ENCODE peak calls at places on chromosomes 13 and 19, in four cellular contexts. One of them, this sample, is unnamed.

GRCh38 chr19:32201661-32202060 is 143.7 kb upstream of the ZNF507 start:
- DNase-seq in fibroblast of lung: no peak
- DNase-seq in IMR-90: no peak
- DNase-seq in GM23248: no peak
- DNase-seq in this sample: peak; percentile 32

GRCh38 chr13:23956106-23956505 is 58.8 kb upstream of the C1QTNF9B start:
- DNase-seq in IMR-90: peak; percentile 55
- DNase-seq in GM23248: peak; percentile 77
- DNase-seq in fibroblast of lung: peak; percentile 85
- DNase-seq in this sample: no peak

GRCh38 chr13:99307648-99308339 is 595 bp upstream of the GPR183 start:
- DNase-seq in GM23248: peak; percentile 91
- DNase-seq in IMR-90: peak; percentile 83
- DNase-seq in fibroblast of lung: peak; percentile 90
- DNase-seq in this sample: peak; percentile 97

GRCh38 chr13:27857271-27857670 is 62.5 kb upstream of the PDX1 start:
- DNase-seq in IMR-90: no peak
- DNase-seq in GM23248: no peak
- DNase-seq in fibroblast of lung: no peak
- DNase-seq in this sample: no peak

GRCh38 chr13:106530209-106530906 is 5.1 kb downstream of the EFNB2 start:
- DNase-seq in GM23248: no peak
- DNase-seq in fibroblast of lung: no peak
- DNase-seq in IMR-90: no peak
- DNase-seq in this sample: no peak

GRCh38 chr13:109843695-109844094 is 57.3 kb upstream of the IRS2 start:
- DNase-seq in IMR-90: no peak
- DNase-seq in fibroblast of lung: no peak
- DNase-seq in GM23248: no peak
- DNase-seq in this sample: no peak

GRCh38 chr13:106755542-106755941 is 187.6 kb upstream of the ARGLU1 start:
- DNase-seq in GM23248: no peak
- DNase-seq in fibroblast of lung: no peak
- DNase-seq in IMR-90: no peak
- DNase-seq in this sample: no peak

GRCh38 chr13:70407486-70407885 is 299.2 kb upstream of the KLHL1 start:
- DNase-seq in IMR-90: no peak
- DNase-seq in GM23248: no peak
- DNase-seq in fibroblast of lung: peak; percentile 1
- DNase-seq in this sample: no peak

GRCh38 chr13:109881961-109882558 is 95.7 kb upstream of the IRS2 start:
- DNase-seq in GM23248: no peak
- DNase-seq in fibroblast of lung: no peak
- DNase-seq in IMR-90: no peak
- DNase-seq in this sample: peak; percentile 67

GRCh38 chr13:51811920-51812328 is 8.0 kb upstream of the DHRS12 start:
- DNase-seq in IMR-90: no peak
- DNase-seq in GM23248: no peak
- DNase-seq in fibroblast of lung: no peak
- DNase-seq in this sample: no peak

GRCh38 chr13:111874981-111875380 is 192.0 kb upstream of the SOX1 start:
- DNase-seq in GM23248: no peak
- DNase-seq in fibroblast of lung: no peak
- DNase-seq in IMR-90: no peak
- DNase-seq in this sample: peak; percentile 33

GRCh38 chr13:26061947-26062346 is 10.1 kb upstream of the SHISA2 start:
- DNase-seq in fibroblast of lung: peak; percentile 93
- DNase-seq in GM23248: peak; percentile 88
- DNase-seq in IMR-90: peak; percentile 61
- DNase-seq in this sample: peak; percentile 53

GRCh38 chr19:10346509-10346908 is 7.1 kb upstream of the ICAM3 start:
- DNase-seq in IMR-90: peak; percentile 25
- DNase-seq in GM23248: peak; percentile 47
- DNase-seq in fibroblast of lung: no peak
- DNase-seq in this sample: no peak

GRCh38 chr13:32917504-32917903 is 98.7 kb upstream of the KL start:
- DNase-seq in GM23248: peak; percentile 41
- DNase-seq in IMR-90: peak; percentile 32
- DNase-seq in fibroblast of lung: peak; percentile 66
- DNase-seq in this sample: no peak

GRCh38 chr13:107713314-107713713 is 502.0 kb downstream of the LIG4 start:
- DNase-seq in fibroblast of lung: peak; percentile 18
- DNase-seq in GM23248: peak; percentile 32
- DNase-seq in IMR-90: no peak
- DNase-seq in this sample: no peak

GRCh38 chr19:2695288-2695866 is 7.1 kb downstream of the GNG7 start:
- DNase-seq in IMR-90: no peak
- DNase-seq in fibroblast of lung: no peak
- DNase-seq in GM23248: no peak
- DNase-seq in this sample: no peak

GRCh38 chr13:105442941-105443340 is 1092.5 kb downstream of the EFNB2 start:
- DNase-seq in IMR-90: peak; percentile 100
- DNase-seq in fibroblast of lung: peak; percentile 99
- DNase-seq in GM23248: peak; percentile 40
- DNase-seq in this sample: no peak

GRCh38 chr19:38580080-38580479 is 37.7 kb downstream of the MAP4K1 start:
- DNase-seq in fibroblast of lung: no peak
- DNase-seq in GM23248: no peak
- DNase-seq in IMR-90: no peak
- DNase-seq in this sample: no peak

GRCh38 chr19:45275370-45275971 is 24.4 kb downstream of the MARK4 start:
- DNase-seq in fibroblast of lung: no peak
- DNase-seq in IMR-90: peak; percentile 46
- DNase-seq in GM23248: no peak
- DNase-seq in this sample: no peak

GRCh38 chr19:49932731-49933131 is 3.4 kb upstream of the NUP62 start:
- DNase-seq in IMR-90: no peak
- DNase-seq in GM23248: no peak
- DNase-seq in fibroblast of lung: no peak
- DNase-seq in this sample: no peak

DNA sequence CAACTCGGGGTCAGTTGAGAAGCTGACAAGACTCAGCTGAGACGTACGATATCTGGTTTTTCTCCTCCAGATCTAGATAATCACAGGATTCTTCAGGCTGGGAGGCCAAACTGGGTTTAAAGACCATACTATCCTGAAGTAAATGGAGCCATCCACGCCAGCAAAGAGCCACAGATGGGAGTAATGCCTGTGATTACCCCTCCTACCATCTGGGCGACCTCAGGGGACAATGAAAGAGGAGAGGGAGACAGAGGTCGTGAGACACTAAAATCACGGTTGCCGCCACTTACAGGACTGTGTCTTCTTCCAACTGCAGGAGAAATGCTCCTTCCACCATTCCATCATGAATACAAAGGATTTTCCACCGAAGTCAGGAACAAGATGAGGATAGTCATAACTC is 3.1 kb upstream of the NLRP13 start:
- DNase-seq in fibroblast of lung: no peak
- DNase-seq in GM23248: no peak
- DNase-seq in IMR-90: no peak
- DNase-seq in this sample: no peak
- H3K27me3 ChIP-seq in fibroblast of lung: no peaks in the 10 kb centered on the region
- H3K27me3 ChIP-seq in GM23248: no peaks in the 10 kb centered on the region
- H3K27me3 ChIP-seq in IMR-90: no peaks in the 10 kb centered on the region
- H3K27me3 ChIP-seq in this sample: no peaks in the 10 kb centered on the region

GRCh38 chr13:113782472-113782871 is 23.4 kb downstream of the TMEM255B start:
- DNase-seq in fibroblast of lung: no peak
- DNase-seq in IMR-90: no peak
- DNase-seq in GM23248: no peak
- DNase-seq in this sample: no peak
- H3K4me1 ChIP-seq in fibroblast of lung: peaks cover 4% of the 10 kb centered on the region
- H3K4me1 ChIP-seq in IMR-90: peaks cover 3% of the 10 kb centered on the region
- H3K4me1 ChIP-seq in GM23248: peaks cover 13% of the 10 kb centered on the region
- H3K4me1 ChIP-seq in this sample: peaks cover 19% of the 10 kb centered on the region

GRCh38 chr19:1465191-1466016 is 13.6 kb downstream of the C19orf25 start:
- DNase-seq in GM23248: no peak
- DNase-seq in IMR-90: peak; percentile 36
- DNase-seq in fibroblast of lung: no peak
- DNase-seq in this sample: no peak
- H3K27me3 ChIP-seq in GM23248: no peaks in the 10 kb centered on the region
- H3K27me3 ChIP-seq in IMR-90: peaks cover 45% of the 10 kb centered on the region
- H3K27me3 ChIP-seq in fibroblast of lung: peaks cover 30% of the 10 kb centered on the region
- H3K27me3 ChIP-seq in this sample: peaks cover 37% of the 10 kb centered on the region

DNA sequence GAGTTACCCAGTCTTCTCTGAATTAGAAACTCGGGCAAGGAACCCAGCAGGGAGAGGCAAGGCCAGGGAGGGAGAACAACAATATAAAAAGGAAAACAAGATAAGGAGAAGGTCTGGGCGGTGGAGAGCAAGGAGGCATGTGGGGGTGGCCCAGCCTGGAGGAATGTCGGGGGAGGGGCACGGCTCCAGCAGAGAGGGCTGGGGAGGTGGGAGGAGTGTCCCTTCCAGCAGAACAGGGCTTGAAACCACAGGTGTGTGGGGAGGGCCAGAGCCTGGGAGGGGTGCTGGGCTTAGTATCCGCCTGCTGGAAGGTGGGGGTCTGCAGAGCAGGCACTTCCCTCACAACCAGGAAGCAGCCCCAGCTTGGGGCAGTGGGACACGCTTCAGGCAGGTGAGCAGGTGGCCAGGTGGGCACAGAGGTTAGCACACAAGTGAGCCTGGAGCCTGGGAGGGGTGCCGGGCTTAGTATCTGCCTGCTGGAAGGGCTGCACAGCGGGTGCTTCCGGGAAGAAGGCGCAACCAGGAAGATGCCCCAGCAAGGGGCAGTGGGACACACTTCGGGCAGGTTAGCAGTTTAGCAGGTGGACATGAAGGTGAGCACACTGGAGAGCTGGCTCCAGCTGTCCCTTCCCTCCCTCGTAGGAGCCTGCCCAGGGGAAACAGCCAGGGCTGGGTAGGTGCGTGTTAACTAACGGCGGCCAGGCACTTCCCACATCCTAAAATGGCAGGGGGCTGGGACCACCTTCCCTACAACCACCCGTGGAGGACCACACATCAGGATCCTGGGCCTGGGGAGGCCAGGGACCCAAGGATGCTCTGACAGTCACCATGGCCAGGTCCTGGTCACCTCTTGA is 3.1 kb downstream of the GAS6 start:
- DNase-seq in GM23248: no peak
- DNase-seq in IMR-90: no peak
- DNase-seq in fibroblast of lung: peak; percentile 51
- DNase-seq in this sample: no peak
- H3K4me1 ChIP-seq in GM23248: peaks cover 20% of the 10 kb centered on the region
- H3K4me1 ChIP-seq in IMR-90: peaks cover 37% of the 10 kb centered on the region
- H3K4me1 ChIP-seq in fibroblast of lung: peaks cover 13% of the 10 kb centered on the region
- H3K4me1 ChIP-seq in this sample: peaks cover 19% of the 10 kb centered on the region

GRCh38 chr13:20239748-20240147 is 7.6 kb upstream of the GJB6 start:
- DNase-seq in fibroblast of lung: no peak
- DNase-seq in GM23248: no peak
- DNase-seq in IMR-90: no peak
- DNase-seq in this sample: no peak
- H3K27me3 ChIP-seq in fibroblast of lung: peaks cover 2% of the 10 kb centered on the region
- H3K27me3 ChIP-seq in GM23248: peaks cover 58% of the 10 kb centered on the region
- H3K27me3 ChIP-seq in IMR-90: peaks cover 51% of the 10 kb centered on the region
- H3K27me3 ChIP-seq in this sample: no peaks in the 10 kb centered on the region

DNA sequence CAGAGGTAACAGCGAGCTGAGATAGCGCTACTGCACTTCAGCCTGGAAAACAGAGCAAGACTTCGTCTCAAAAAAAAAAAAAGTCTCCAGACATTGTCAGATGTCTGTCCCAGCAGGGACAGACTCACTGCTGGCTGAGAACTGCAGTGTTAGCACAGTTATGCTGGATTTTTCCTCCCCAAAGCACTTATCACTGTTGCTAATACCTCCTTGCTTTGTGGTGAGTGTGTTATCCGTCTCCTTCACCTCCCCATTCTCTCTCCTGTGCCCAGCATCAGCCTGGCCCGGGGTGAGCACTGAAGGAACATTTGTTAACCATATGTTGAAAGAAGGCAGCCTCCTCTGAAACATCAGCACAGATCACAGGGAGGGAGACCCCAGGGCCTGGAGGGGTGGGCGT is 11.2 kb downstream of the MYO9B start:
- DNase-seq in fibroblast of lung: no peak
- DNase-seq in IMR-90: peak; percentile 10
- DNase-seq in GM23248: no peak
- DNase-seq in this sample: no peak
- H3K4me1 ChIP-seq in fibroblast of lung: peaks cover 27% of the 10 kb centered on the region
- H3K4me1 ChIP-seq in IMR-90: peaks cover 26% of the 10 kb centered on the region
- H3K4me1 ChIP-seq in GM23248: peaks cover 9% of the 10 kb centered on the region
- H3K4me1 ChIP-seq in this sample: peaks cover 30% of the 10 kb centered on the region

GRCh38 chr19:53898166-53898565 is 10.9 kb upstream of the CACNG7 start:
- DNase-seq in GM23248: no peak
- DNase-seq in fibroblast of lung: no peak
- DNase-seq in IMR-90: no peak
- DNase-seq in this sample: no peak
- H3K27me3 ChIP-seq in GM23248: peaks cover 24% of the 10 kb centered on the region
- H3K27me3 ChIP-seq in fibroblast of lung: no peaks in the 10 kb centered on the region
- H3K27me3 ChIP-seq in IMR-90: peaks cover 15% of the 10 kb centered on the region
- H3K27me3 ChIP-seq in this sample: peaks cover 16% of the 10 kb centered on the region

DNA sequence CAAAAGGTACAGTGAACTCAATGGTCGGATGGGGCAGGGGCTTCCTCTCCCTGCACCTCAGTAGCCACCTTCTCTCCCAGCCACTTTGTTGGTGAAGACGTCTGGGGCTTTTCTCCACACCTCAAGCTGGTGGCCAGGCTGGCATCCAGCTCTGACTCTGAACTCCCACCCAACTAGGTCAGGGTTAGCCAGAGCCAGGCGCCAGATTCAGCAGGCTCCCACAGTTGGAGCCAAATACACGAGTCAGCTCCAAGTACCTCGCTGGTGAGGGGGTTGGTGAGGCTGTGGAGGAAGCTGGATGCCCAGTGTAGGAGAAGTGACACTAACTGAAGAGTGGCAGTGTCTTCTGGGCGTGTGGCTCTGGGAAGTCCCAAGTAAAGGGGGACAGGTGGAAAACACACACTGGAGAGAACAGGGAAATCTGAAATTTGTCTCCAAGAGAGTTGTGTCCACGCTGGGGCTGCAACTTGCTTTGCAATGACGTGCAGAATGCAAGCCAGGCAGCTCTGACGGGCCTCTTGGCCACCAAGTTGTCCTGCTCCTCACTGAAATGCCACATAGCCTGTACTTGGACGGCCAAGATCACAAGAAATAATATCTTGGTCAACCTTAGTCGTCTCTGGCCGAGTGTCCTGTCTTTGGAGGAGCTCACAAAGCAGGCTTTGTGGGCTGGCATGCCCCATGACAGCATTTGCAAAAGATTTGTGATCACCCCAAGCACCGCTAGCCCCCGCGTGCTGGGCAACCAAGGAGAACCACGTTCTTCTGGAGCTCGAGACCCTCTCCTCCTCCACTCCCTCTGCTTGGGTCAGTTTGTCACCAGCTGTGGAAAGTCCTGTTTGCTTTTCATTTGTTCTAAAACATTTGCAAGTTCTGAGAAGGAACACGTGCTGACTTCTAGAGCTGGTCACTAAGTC is 18.1 kb downstream of the SLC7A1 start:
- DNase-seq in fibroblast of lung: no peak
- DNase-seq in IMR-90: peak; percentile 38
- DNase-seq in GM23248: peak; percentile 70
- DNase-seq in this sample: no peak
- H3K4me1 ChIP-seq in fibroblast of lung: peaks cover 2% of the 10 kb centered on the region
- H3K4me1 ChIP-seq in IMR-90: peaks cover 14% of the 10 kb centered on the region
- H3K4me1 ChIP-seq in GM23248: peaks cover 76% of the 10 kb centered on the region
- H3K4me1 ChIP-seq in this sample: peaks cover 33% of the 10 kb centered on the region

This sample was measured in SJSA1.